ENCODE peak calls at places on chromosomes 3 and 15, in ten cellular contexts. I, U, Y, S, X, N, J, D, W and Q are unnamed samples.
A peak's percentile ranks its signal among the peaks of the same experiment; 100 is the strongest.

GRCh38 chr15:92808611-92809063 is 91.5 kb upstream of the CHD2 start:
- DNase-seq in I (peak; percentile 71), U (peak; percentile 43), Y (peak; percentile 68), S (peak; percentile 68), X (no peak), N (peak; percentile 65), J (no peak), D (peak; percentile 57), W (peak; percentile 82), Q (peak; percentile 55)

GRCh38 chr15:50257924-50258323 is 7.6 kb downstream of the HDC start:
- DNase-seq in I (no peak), U (peak; percentile 77), Y (no peak), S (no peak), X (no peak), N (no peak), J (no peak), D (no peak), W (no peak), Q (no peak)

GRCh38 chr15:71951134-71951533 is 140.8 kb downstream of the NR2E3 start:
- DNase-seq in I (no peak), U (peak; percentile 40), Y (no peak), S (no peak), X (no peak), N (no peak), J (no peak), D (no peak), W (no peak), Q (no peak)

GRCh38 chr3:64291345-64291744 is 66.1 kb upstream of the PRICKLE2 start:
- DNase-seq in I (no peak), U (peak; percentile 93), Y (peak; percentile 49), S (peak; percentile 64), X (no peak), N (peak; percentile 33), J (no peak), D (peak; percentile 43), W (peak; percentile 83), Q (peak; percentile 35)

GRCh38 chr15:91924842-91925495 is 71.5 kb downstream of the SLCO3A1 start:
- DNase-seq in I (no peak), U (no peak), Y (no peak), S (no peak), X (no peak), N (no peak), J (no peak), D (no peak), W (no peak), Q (no peak)

GRCh38 chr3:46690798-46691197 is 2.7 kb downstream of the ALS2CL start:
- DNase-seq in I (no peak), U (no peak), Y (no peak), S (no peak), X (no peak), N (peak; percentile 42), J (no peak), D (no peak), W (no peak), Q (peak; percentile 78)

GRCh38 chr15:43317566-43318184 is 12.7 kb downstream of the LCMT2 start:
- DNase-seq in I (no peak), U (no peak), Y (no peak), S (no peak), X (peak; percentile 52), N (no peak), J (no peak), D (no peak), W (no peak), Q (no peak)

GRCh38 chr15:79474252-79474651 is 42.1 kb downstream of the MINAR1 start:
- DNase-seq in I (no peak), U (peak; percentile 31), Y (no peak), S (no peak), X (no peak), N (no peak), J (no peak), D (no peak), W (no peak), Q (no peak)

GRCh38 chr15:69131362-69132215 is 28.8 kb upstream of the GLCE start:
- DNase-seq in I (no peak), U (no peak), Y (peak; percentile 16), S (peak; percentile 32), X (no peak), N (peak; percentile 32), J (no peak), D (no peak), W (no peak), Q (peak; percentile 36)

GRCh38 chr3:31596176-31596575 is 63.5 kb downstream of the STT3B start:
- DNase-seq in I (no peak), U (no peak), Y (no peak), S (no peak), X (no peak), N (no peak), J (no peak), D (no peak), W (no peak), Q (no peak)

GRCh38 chr15:70271422-70272088 is 173.8 kb upstream of the TLE3 start:
- DNase-seq in I (no peak), U (peak; percentile 95), Y (peak; percentile 72), S (peak; percentile 90), X (no peak), N (peak; percentile 68), J (no peak), D (no peak), W (peak; percentile 89), Q (no peak)

GRCh38 chr3:70882104-70882503 is 569.7 kb upstream of the MDFIC2 start:
- DNase-seq in I (no peak), U (peak; percentile 69), Y (no peak), S (no peak), X (no peak), N (no peak), J (no peak), D (no peak), W (no peak), Q (no peak)

GRCh38 chr3:174197416-174197815 is 661.7 kb upstream of the NAALADL2 start:
- DNase-seq in I (no peak), U (no peak), Y (no peak), S (no peak), X (no peak), N (no peak), J (no peak), D (no peak), W (no peak), Q (no peak)

GRCh38 chr15:88621789-88622604 is 857 bp downstream of the AEN start:
- DNase-seq in I (no peak), U (peak; percentile 67), Y (no peak), S (peak; percentile 52), X (peak; percentile 76), N (no peak), J (no peak), D (no peak), W (peak; percentile 48), Q (no peak)

GRCh38 chr15:40932146-40932545 is 3.0 kb downstream of the DLL4 start:
- DNase-seq in I (no peak), U (no peak), Y (no peak), S (no peak), X (no peak), N (no peak), J (no peak), D (no peak), W (no peak), Q (no peak)
- TF ChIP-seq POLR2A in I (no peak), U (no peak), Y (no peak), S (no peak), X (no peak), N (no peak), J (no peak), D (no peak), W (no peak), Q (no peak)

DNA sequence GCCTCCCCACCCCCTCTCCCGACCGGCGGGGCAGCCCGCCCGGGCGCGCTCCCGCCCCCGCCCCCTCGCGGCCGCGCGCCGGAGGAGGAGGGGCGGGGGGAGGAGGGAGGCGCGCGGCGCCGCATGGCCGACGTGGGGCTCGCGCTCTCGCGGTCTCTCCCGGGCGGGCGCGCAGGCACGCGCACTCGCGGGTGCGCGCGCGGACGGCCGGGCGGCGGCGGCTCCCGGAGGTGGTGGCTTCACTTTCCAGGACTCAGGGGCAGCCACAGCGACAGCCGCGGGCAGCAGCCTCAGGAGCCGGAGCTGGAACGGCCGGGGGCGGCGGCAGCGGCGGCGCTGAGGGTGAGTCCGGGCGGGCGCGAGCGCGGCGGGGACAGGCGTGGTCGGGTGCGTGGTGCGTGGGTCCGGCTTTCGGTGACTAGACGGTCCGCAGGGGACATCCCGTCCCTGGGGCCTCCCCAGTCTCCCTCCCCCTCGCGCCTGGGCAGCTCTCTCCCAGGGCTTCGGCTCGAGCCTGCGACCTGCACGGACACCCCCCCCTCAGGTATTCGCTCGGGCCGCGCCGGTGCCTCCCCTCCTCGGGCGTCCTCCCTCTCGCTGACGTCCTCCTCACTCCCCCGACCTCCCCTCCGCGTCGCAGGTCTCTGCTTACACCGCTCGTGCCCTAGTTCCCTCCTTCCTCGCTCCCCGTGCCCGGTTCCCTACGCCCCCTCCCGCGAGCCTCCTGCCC is at the start of gene UBE2E2:
- DNase-seq in I (peak; percentile 83), U (peak; percentile 66), Y (peak; percentile 78), S (peak; percentile 60), X (no peak), N (peak; percentile 75), J (peak; percentile 82), D (peak; percentile 76), W (peak; percentile 86), Q (no peak)
- TF ChIP-seq POLR2A in I (peak; percentile 70), U (peak; percentile 59), Y (peak; percentile 95), S (peak; percentile 67), X (no peak), N (peak; percentile 35), J (no peak), D (peak; percentile 32), W (no peak), Q (peak; percentile 64)

GRCh38 chr3:101900316-101900715 is 51.0 kb downstream of the NFKBIZ start:
- DNase-seq in I (no peak), U (no peak), Y (no peak), S (no peak), X (no peak), N (no peak), J (no peak), D (no peak), W (no peak), Q (no peak)

GRCh38 chr3:101900736-101901135 is 51.4 kb downstream of the NFKBIZ start:
- DNase-seq in I (no peak), U (no peak), Y (no peak), S (no peak), X (no peak), N (no peak), J (no peak), D (no peak), W (no peak), Q (no peak)

GRCh38 chr3:101898062-101898461 is 48.7 kb downstream of the NFKBIZ start:
- DNase-seq in I (no peak), U (no peak), Y (no peak), S (no peak), X (no peak), N (no peak), J (no peak), D (no peak), W (no peak), Q (no peak)

GRCh38 chr3:101897013-101897412 is 47.7 kb downstream of the NFKBIZ start:
- DNase-seq in I (no peak), U (no peak), Y (no peak), S (no peak), X (no peak), N (no peak), J (no peak), D (no peak), W (no peak), Q (no peak)

GRCh38 chr3:101898752-101899169 is 49.4 kb downstream of the NFKBIZ start:
- DNase-seq in I (no peak), U (no peak), Y (no peak), S (peak; percentile 29), X (no peak), N (peak; percentile 45), J (no peak), D (no peak), W (no peak), Q (no peak)
- TF ChIP-seq POLR2A in I (no peak), U (no peak), Y (no peak), S (no peak), X (no peak), N (no peak), J (no peak), D (no peak), W (no peak), Q (no peak)

GRCh38 chr3:51391075-51391565 is at the start of gene RBM15B:
- DNase-seq in I (peak; percentile 98), U (peak; percentile 96), Y (peak; percentile 97), S (peak; percentile 98), X (peak; percentile 90), N (peak; percentile 98), J (peak; percentile 96), D (peak; percentile 97), W (peak; percentile 99), Q (peak; percentile 99)
- TF ChIP-seq POLR2A in I (peak; percentile 50), U (peak; percentile 96), Y (peak; percentile 79), S (peak; percentile 85), X (no peak), N (peak; percentile 20), J (peak; percentile 41), D (peak; percentile 32), W (no peak), Q (peak; percentile 70)